ENCODE peak calls at places on chromosomes 1 and 21, in seven cellular contexts. H is lower lobe of right lung; O is esophagus muscularis mucosa; K is heart right ventricle; D is coronary artery; V is CD4-positive, alpha-beta memory T cell; P is CD4-positive, CD25-positive, alpha-beta regulatory T cell. W is an unnamed sample.
A peak's percentile ranks its signal among the peaks of the same experiment; 100 is the strongest.

GRCh38 chr21:42737969-42738590 is 84.7 kb downstream of the PDE9A start:
- DNase-seq in H (peak; percentile 76), O (no peak), K (peak; percentile 67), D (peak; percentile 73), V (peak; percentile 39), P (peak; percentile 24), W (peak; percentile 53)

GRCh38 chr1:25030674-25031589 is 100.9 kb upstream of the RUNX3 start:
- DNase-seq in H (no peak), O (no peak), K (no peak), D (no peak), V (no peak), P (no peak), W (no peak)

GRCh38 chr1:29211086-29212030 is 19.4 kb downstream of the MECR start:
- DNase-seq in H (no peak), O (no peak), K (no peak), D (no peak), V (no peak), P (no peak), W (no peak)

GRCh38 chr1:5622412-5622811 is 369.8 kb downstream of the NPHP4 start:
- DNase-seq in H (no peak), O (no peak), K (no peak), D (no peak), V (no peak), P (no peak), W (no peak)

GRCh38 chr1:13583964-13584791 is 546 bp downstream of the PDPN start:
- DNase-seq in H (peak; percentile 55), O (no peak), K (peak; percentile 10), D (no peak), V (no peak), P (no peak), W (peak; percentile 53)

GRCh38 chr1:101282314-101283087 is 45.7 kb downstream of the S1PR1 start:
- DNase-seq in H (no peak), O (no peak), K (no peak), D (no peak), V (no peak), P (no peak), W (no peak)

GRCh38 chr21:32641715-32642698 is 29.8 kb upstream of the CFAP298 start:
- DNase-seq in H (no peak), O (no peak), K (no peak), D (no peak), V (no peak), P (no peak), W (no peak)

GRCh38 chr1:184827600-184828368 is 73.1 kb upstream of the EDEM3 start:
- DNase-seq in H (no peak), O (no peak), K (peak; percentile 41), D (peak; percentile 78), V (no peak), P (no peak), W (no peak)

GRCh38 chr1:234533975-234534876 is 55.2 kb upstream of the TARBP1 start:
- DNase-seq in H (peak; percentile 87), O (peak; percentile 98), K (peak; percentile 95), D (peak; percentile 98), V (no peak), P (no peak), W (peak; percentile 97)

GRCh38 chr1:24870551-24871195 is 59.4 kb downstream of the RUNX3 start:
- DNase-seq in H (no peak), O (no peak), K (no peak), D (no peak), V (no peak), P (no peak), W (no peak)

GRCh38 chr1:182604128-182604834 is at the start of gene RGS16:
- DNase-seq in H (peak; percentile 96), O (peak; percentile 98), K (peak; percentile 95), D (peak; percentile 94), V (peak; percentile 81), P (peak; percentile 82), W (peak; percentile 90)

GRCh38 chr1:207336559-207337467 is 15.3 kb downstream of the CD55 start:
- DNase-seq in H (no peak), O (no peak), K (no peak), D (no peak), V (peak; percentile 20), P (no peak), W (no peak)

GRCh38 chr1:200991039-200991698 is 32.3 kb downstream of the KIF21B start:
- DNase-seq in H (no peak), O (no peak), K (no peak), D (no peak), V (no peak), P (no peak), W (no peak)

GRCh38 chr1:6601865-6602668 is 602 bp downstream of the KLHL21 start:
- DNase-seq in H (peak; percentile 67), O (no peak), K (peak; percentile 38), D (no peak), V (no peak), P (peak; percentile 26), W (peak; percentile 57)

GRCh38 chr1:176778056-176778455 is 315.1 kb downstream of the PAPPA2 start:
- DNase-seq in H (no peak), O (no peak), K (no peak), D (no peak), V (no peak), P (no peak), W (no peak)

GRCh38 chr1:221478050-221478949 is 263.6 kb downstream of the DUSP10 start:
- DNase-seq in H (no peak), O (no peak), K (peak; percentile 18), D (no peak), V (peak; percentile 38), P (peak; percentile 45), W (peak; percentile 34)

GRCh38 chr1:151998611-151999362 is 5.1 kb upstream of the S100A10 start:
- DNase-seq in H (no peak), O (no peak), K (no peak), D (no peak), V (no peak), P (no peak), W (no peak)

GRCh38 chr1:38045431-38046332 is 911 bp downstream of the POU3F1 start:
- DNase-seq in H (peak; percentile 57), O (no peak), K (no peak), D (no peak), V (no peak), P (peak; percentile 12), W (peak; percentile 28)

GRCh38 chr1:223776075-223776814 is 63.9 kb downstream of the CAPN2 start:
- DNase-seq in H (no peak), O (no peak), K (no peak), D (no peak), V (no peak), P (no peak), W (no peak)

GRCh38 chr1:57411262-57411661 is 12.6 kb downstream of the DAB1 start:
- DNase-seq in H (no peak), O (no peak), K (peak; percentile 38), D (no peak), V (no peak), P (no peak), W (no peak)

GRCh38 chr1:71641903-71642302 is 561.1 kb upstream of the ZRANB2 start:
- DNase-seq in H (no peak), O (no peak), K (peak; percentile 6), D (no peak), V (no peak), P (no peak), W (no peak)

GRCh38 chr21:32135401-32136363 is 143.2 kb downstream of the MIS18A start:
- DNase-seq in H (no peak), O (peak; percentile 86), K (no peak), D (no peak), V (no peak), P (no peak), W (no peak)

GRCh38 chr1:39745016-39745670 is 6.5 kb downstream of the PPIE start:
- DNase-seq in H (no peak), O (no peak), K (no peak), D (peak; percentile 57), V (no peak), P (no peak), W (no peak)

GRCh38 chr1:34794001-34794789 is 1.4 kb downstream of the GJA4 start:
- DNase-seq in H (no peak), O (no peak), K (no peak), D (no peak), V (no peak), P (no peak), W (no peak)

GRCh38 chr1:92404661-92405060 is 82.1 kb downstream of the GFI1 start:
- DNase-seq in H (no peak), O (no peak), K (no peak), D (no peak), V (no peak), P (no peak), W (no peak)

GRCh38 chr1:204377800-204378608 is 18.3 kb upstream of the PLEKHA6 start:
- DNase-seq in H (peak; percentile 73), O (no peak), K (no peak), D (no peak), V (peak; percentile 43), P (peak; percentile 37), W (no peak)

GRCh38 chr1:248695451-248696132 is 7.0 kb downstream of the OR14I1 start:
- DNase-seq in H (no peak), O (no peak), K (no peak), D (no peak), V (no peak), P (no peak), W (no peak)

DNA sequence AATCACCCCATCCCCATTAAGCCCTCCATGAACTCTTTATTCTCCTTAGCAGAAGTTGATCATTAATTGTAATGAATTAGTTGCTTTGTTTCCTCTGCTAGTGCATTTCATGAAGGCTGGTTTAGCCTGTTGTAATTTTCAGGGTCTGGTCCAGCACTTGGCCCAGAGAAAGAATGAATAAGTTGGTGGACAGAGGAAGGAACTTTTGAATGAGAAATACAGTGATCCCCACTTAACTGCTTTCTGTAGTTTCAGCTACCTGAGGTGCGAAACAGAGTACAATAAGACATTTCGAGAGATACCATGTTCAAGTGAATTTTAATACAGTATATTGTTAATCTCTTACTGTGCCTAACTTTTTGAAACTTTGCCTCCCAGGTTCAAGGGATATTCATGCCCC is 1.8 kb downstream of the SOAT1 start:
- DNase-seq in H (no peak), O (no peak), K (no peak), D (no peak), V (no peak), P (no peak), W (no peak)
- H3K27ac ChIP-seq in H (peak overlapping the region; percentile 88), O (peak overlapping the region; percentile 88), K (no peak overlapping the region), D (peak overlapping the region; percentile 18), V (peak overlapping the region; percentile 86), P (peak overlapping the region; percentile 95), W (peak overlapping the region; percentile 94)

GRCh38 chr1:244116946-244117345 is 65.9 kb downstream of the ZBTB18 start:
- DNase-seq in H (no peak), O (no peak), K (no peak), D (no peak), V (no peak), P (no peak), W (no peak)
- H3K27ac ChIP-seq in H (no peak overlapping the region), O (no peak overlapping the region), K (no peak overlapping the region), D (no peak overlapping the region), V (no peak overlapping the region), P (no peak overlapping the region), W (no peak overlapping the region)

DNA sequence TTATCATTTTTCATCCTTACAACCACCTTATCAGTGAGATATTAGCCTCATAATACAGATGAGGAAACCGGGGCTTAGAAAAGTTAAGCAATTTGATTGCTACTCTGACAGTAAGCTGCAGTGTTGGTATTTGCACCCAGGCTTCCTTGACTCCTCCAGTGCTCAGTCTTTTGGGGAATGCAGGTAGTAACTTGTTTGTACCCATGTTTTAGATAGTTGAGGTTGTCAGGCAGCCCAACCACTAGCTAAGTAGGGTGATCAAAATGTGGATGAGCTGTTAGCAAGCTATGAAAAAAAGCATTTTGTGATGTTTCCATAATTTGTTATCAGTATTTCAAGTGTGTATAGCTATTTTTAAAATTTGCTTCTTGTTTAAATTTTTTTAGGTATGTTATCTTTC is 80.8 kb downstream of the SASS6 start:
- DNase-seq in H (no peak), O (no peak), K (no peak), D (no peak), V (no peak), P (no peak), W (no peak)
- H3K27ac ChIP-seq in H (no peak overlapping the region), O (no peak overlapping the region), K (no peak overlapping the region), D (peak overlapping the region; percentile 19), V (no peak overlapping the region), P (no peak overlapping the region), W (no peak overlapping the region)

GRCh38 chr1:119814288-119814687 is 3.0 kb upstream of the REG4 start:
- DNase-seq in H (no peak), O (no peak), K (no peak), D (no peak), V (no peak), P (no peak), W (no peak)
- H3K27ac ChIP-seq in H (no peak overlapping the region), O (no peak overlapping the region), K (no peak overlapping the region), D (no peak overlapping the region), V (no peak overlapping the region), P (no peak overlapping the region), W (no peak overlapping the region)

W was measured in uterus.